ENCODE peak calls at places on chromosomes 11 and 22, in eight cellular contexts. J is CD8-positive, alpha-beta memory T cell; Q is pancreas; A is hepatocyte; I is DND-41; Y is upper lobe of right lung; V is fibroblast of lung; K is endothelial cell of umbilical vein. B is an unnamed sample.

GRCh38 chr11:69718147-69718546 is 14.3 kb upstream of the FGF19 start:
- DNase-seq in Q (no peak), A (peak; percentile 71), I (peak; percentile 79), K (peak; percentile 14), V (peak; percentile 30), Y (no peak), J (no peak), B (peak; percentile 48)

GRCh38 chr11:44258190-44258489 is 51.8 kb downstream of the ALX4 start:
- DNase-seq in K (no peak), A (no peak), Q (no peak), J (no peak), V (no peak), Y (no peak), I (no peak), B (peak; percentile 37)

GRCh38 chr11:86692317-86692716 is 19.9 kb upstream of the ME3 start:
- DNase-seq in V (no peak), Y (no peak), I (no peak), K (no peak), A (no peak), J (no peak), Q (no peak), B (no peak)

GRCh38 chr22:25219948-25220442 is 556 bp downstream of the CRYBB2 start:
- DNase-seq in V (no peak), K (no peak), Q (no peak), J (no peak), A (no peak), I (no peak), Y (no peak), B (no peak)

GRCh38 chr11:19393941-19394340 is 153.2 kb upstream of the E2F8 start:
- DNase-seq in Y (no peak), I (no peak), A (no peak), K (no peak), J (no peak), Q (no peak), V (peak; percentile 67), B (no peak)

GRCh38 chr11:126115820-126116319 is 53.2 kb upstream of the CDON start:
- DNase-seq in Q (peak; percentile 72), A (peak; percentile 90), I (no peak), J (no peak), Y (peak; percentile 84), V (peak; percentile 97), K (peak; percentile 94), B (peak; percentile 76)

GRCh38 chr11:12606597-12606996 is 67.6 kb upstream of the TEAD1 start:
- DNase-seq in K (no peak), Y (no peak), V (peak; percentile 78), A (peak; percentile 31), Q (no peak), J (no peak), I (no peak), B (no peak)

GRCh38 chr22:45483319-45483718 is 19.4 kb upstream of the FBLN1 start:
- DNase-seq in V (no peak), Y (peak; percentile 25), I (no peak), A (no peak), K (no peak), J (no peak), Q (no peak), B (no peak)

GRCh38 chr22:27418261-27418660 is 383.3 kb downstream of the MN1 start:
- DNase-seq in Q (no peak), K (no peak), Y (no peak), V (no peak), J (no peak), A (no peak), I (no peak), B (no peak)

GRCh38 chr22:44707752-44708151 is 5.7 kb downstream of the PRR5 start:
- DNase-seq in J (no peak), Y (no peak), Q (no peak), K (no peak), A (no peak), I (no peak), V (no peak), B (no peak)

GRCh38 chr11:61975638-61976419 is 8.4 kb upstream of the FTH1 start:
- DNase-seq in V (no peak), Q (no peak), A (no peak), I (no peak), J (no peak), Y (peak; percentile 65), K (peak; percentile 71), B (no peak)

GRCh38 chr11:61976813-61977475 is 9.5 kb upstream of the FTH1 start:
- DNase-seq in A (no peak), K (no peak), J (no peak), Y (peak; percentile 56), V (no peak), I (no peak), Q (no peak), B (no peak)

GRCh38 chr11:61973603-61974162 is 6.2 kb upstream of the FTH1 start:
- DNase-seq in Y (peak; percentile 66), J (no peak), K (no peak), A (no peak), I (no peak), V (no peak), Q (peak; percentile 61), B (no peak)

GRCh38 chr11:61976420-61976800 is 9.0 kb upstream of the FTH1 start:
- DNase-seq in K (no peak), V (no peak), I (no peak), A (no peak), Q (no peak), J (no peak), Y (no peak), B (no peak)

DNA sequence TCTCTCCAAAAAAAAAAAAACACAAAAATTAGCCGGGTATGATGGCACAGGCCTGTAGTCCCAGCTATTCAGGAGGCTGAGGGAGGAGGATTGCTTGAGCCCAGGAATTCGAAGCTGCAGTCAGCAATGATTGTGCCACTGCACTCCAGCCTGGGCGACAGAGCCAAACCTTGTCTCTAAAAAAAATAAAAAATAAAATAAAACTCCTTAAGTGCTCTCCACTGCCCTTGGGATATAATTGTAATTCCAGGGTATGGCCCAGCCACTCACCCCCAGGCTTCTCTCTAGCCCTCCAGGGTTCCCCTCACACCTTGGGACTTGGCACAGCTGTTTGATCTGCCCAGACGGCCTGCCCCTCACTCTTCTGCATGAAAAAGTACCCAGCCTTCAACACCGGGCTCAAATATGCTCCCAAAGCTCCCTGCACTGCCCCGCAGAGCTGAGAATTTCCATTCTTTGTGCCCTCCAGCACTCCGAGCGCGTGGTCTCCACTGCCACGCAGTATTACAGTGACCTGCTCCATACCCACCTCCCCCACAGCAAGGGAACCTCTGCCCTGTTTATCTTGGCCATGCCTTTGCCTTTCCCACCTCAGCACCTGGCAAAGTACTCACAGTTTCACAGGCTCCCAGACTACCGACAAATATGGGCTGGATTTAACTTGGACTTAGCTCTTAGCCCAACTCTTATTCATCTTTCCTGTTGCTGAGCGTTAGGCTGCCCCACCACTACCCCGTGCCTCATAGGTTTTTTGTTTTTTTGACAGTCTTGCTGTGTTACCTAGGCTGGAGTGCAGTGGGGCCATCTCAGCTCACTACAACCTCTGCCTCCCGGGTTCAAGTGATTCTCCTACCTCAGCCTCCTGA is 7.6 kb upstream of the FTH1 start:
- DNase-seq in I (no peak), Q (peak; percentile 75), J (no peak), Y (peak; percentile 63), V (no peak), A (peak; percentile 54), K (peak; percentile 72), B (no peak)
- H3K4me1 ChIP-seq in I (peaks cover 18% of the 10 kb centered on the region), Q (peaks cover 58% of the 10 kb centered on the region), J (peaks cover 13% of the 10 kb centered on the region), Y (peaks cover 81% of the 10 kb centered on the region), V (peaks cover 28% of the 10 kb centered on the region), A (peaks cover 71% of the 10 kb centered on the region), K (peaks cover 56% of the 10 kb centered on the region), B (peaks cover 15% of the 10 kb centered on the region)

GRCh38 chr11:66677599-66678375 is at the start of gene RBM4B:
- DNase-seq in J (peak; percentile 98), K (peak; percentile 97), Q (peak; percentile 96), I (peak; percentile 98), V (peak; percentile 92), Y (peak; percentile 98), A (peak; percentile 97), B (peak; percentile 97)
- H3K4me3 ChIP-seq in J (peak within 1 kb of the TSS; percentile 99), K (peak within 1 kb of the TSS; percentile 65), Q (peak within 1 kb of the TSS; percentile 67), I (peak within 1 kb of the TSS; percentile 64), V (peak within 1 kb of the TSS; percentile 84), Y (peak within 1 kb of the TSS; percentile 80), A (peak within 1 kb of the TSS; percentile 69), B (peak within 1 kb of the TSS; percentile 71)

DNA sequence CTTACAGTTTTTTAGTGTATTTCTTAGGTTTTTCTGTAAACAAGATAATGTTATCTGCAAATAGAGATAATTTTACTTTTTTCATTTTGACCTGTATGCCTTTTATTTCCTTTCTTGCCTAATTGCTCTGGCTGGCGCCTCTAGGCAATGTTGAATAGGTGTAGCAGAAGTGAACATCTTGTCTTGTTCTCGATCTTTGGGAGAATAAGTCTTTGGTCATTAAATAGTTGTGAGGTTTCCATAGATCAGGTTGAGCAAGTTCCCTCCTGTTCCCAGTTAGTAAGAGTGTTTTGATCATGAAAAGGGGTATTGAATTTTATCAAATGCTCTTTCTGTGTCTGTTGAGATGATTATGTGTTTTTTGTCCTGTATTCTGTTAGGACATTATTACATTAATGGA is 24.0 kb downstream of the PIH1D2 start:
- DNase-seq in V (no peak), J (no peak), Q (no peak), I (no peak), K (no peak), Y (no peak), A (no peak), B (no peak)
- H3K36me3 ChIP-seq in V (peaks cover 2% of the 10 kb centered on the region), J (peaks cover 20% of the 10 kb centered on the region), Q (peaks cover 35% of the 10 kb centered on the region), I (peaks cover 80% of the 10 kb centered on the region), K (peaks cover 9% of the 10 kb centered on the region), Y (peaks cover 86% of the 10 kb centered on the region), A (no peaks in the 10 kb centered on the region), B (peaks cover 44% of the 10 kb centered on the region)

GRCh38 chr22:46766611-46767010 is 4.2 kb downstream of the TBC1D22A start:
- DNase-seq in I (no peak), K (no peak), Q (peak; percentile 14), J (no peak), V (no peak), Y (no peak), A (no peak), B (no peak)

GRCh38 chr22:46769706-46770105 is 7.3 kb downstream of the TBC1D22A start:
- DNase-seq in Q (peak; percentile 31), V (no peak), J (no peak), I (no peak), A (no peak), Y (no peak), K (no peak), B (no peak)

GRCh38 chr22:46769191-46769675 is 6.8 kb downstream of the TBC1D22A start:
- DNase-seq in Y (no peak), J (no peak), I (no peak), Q (peak; percentile 61), K (no peak), A (no peak), V (no peak), B (no peak)

GRCh38 chr22:46764779-46765485 is 2.5 kb downstream of the TBC1D22A start:
- DNase-seq in J (no peak), Q (peak; percentile 52), V (no peak), A (no peak), K (no peak), I (no peak), Y (no peak), B (no peak)

DNA sequence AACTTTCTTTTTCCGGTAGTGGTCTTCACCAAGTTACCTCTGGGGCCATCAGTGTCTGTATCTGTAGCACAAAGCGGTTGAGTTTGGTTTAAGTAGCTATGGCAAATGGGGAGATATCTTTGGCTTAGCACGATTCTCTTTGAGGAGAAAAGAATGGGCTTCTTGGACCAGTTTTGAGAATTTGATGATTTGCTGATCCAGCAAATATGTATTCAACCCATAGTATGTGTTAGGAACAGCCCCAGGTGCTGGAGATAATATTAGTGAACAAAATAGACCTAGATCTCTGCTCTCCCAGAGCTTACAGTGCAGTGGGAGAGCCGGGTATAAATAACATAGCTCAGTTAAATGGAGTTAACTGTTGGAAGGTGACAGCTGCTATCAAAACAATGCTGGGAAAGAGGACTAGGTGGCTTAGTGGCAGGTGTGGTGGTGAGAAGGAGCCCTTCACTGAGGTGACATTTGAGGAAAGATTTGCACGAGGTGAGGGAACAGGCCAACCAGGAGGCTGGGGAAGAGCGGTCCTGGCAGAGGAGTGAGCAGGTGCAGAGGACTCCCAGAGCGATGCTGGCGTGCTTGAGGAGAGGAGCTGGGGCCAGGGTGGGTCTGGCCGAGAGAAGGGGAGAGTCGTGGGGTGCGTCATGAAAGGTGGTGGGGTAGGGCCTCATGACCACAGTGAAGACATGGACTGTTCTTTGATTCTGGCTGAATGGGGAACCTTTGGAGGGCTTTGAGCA is 5.0 kb downstream of the TBC1D22A start:
- DNase-seq in J (no peak), K (no peak), Q (peak; percentile 48), V (no peak), A (no peak), Y (no peak), I (no peak), B (no peak)
- H3K4me1 ChIP-seq in J (peaks cover 26% of the 10 kb centered on the region), K (peaks cover 24% of the 10 kb centered on the region), Q (peaks cover 21% of the 10 kb centered on the region), V (peaks cover 5% of the 10 kb centered on the region), A (peaks cover 9% of the 10 kb centered on the region), Y (peaks cover 33% of the 10 kb centered on the region), I (peaks cover 26% of the 10 kb centered on the region), B (peaks cover 19% of the 10 kb centered on the region)

B was measured in SJCRH30.